ENCODE peak calls at places on chromosomes 16 and 17, in seven cellular contexts. O, M, Z, F, K, R and J are unnamed samples.

GRCh38 chr17:77455111-77455877 is 314.5 kb downstream of the SEC14L1 start:
- DNase-seq in O (peak; percentile 88), M (no peak), Z (no peak), F (no peak), K (no peak), R (no peak), J (peak; percentile 65)

GRCh38 chr16:11089504-11090124 is 145.2 kb downstream of the CLEC16A start:
- DNase-seq in O (no peak), M (peak; percentile 71), Z (peak; percentile 53), F (no peak), K (peak; percentile 27), R (no peak), J (no peak)

GRCh38 chr17:61551255-61551742 is 39.7 kb downstream of the NACA2 start:
- DNase-seq in O (no peak), M (peak; percentile 55), Z (peak; percentile 30), F (peak; percentile 41), K (no peak), R (no peak), J (peak; percentile 33)

GRCh38 chr16:70695351-70696070 is 9.7 kb upstream of the MTSS2 start:
- DNase-seq in O (no peak), M (peak; percentile 78), Z (no peak), F (no peak), K (no peak), R (no peak), J (no peak)

GRCh38 chr16:17273142-17273561 is 197.6 kb downstream of the XYLT1 start:
- DNase-seq in O (peak; percentile 34), M (peak; percentile 56), Z (peak; percentile 79), F (peak; percentile 62), K (no peak), R (peak; percentile 83), J (peak; percentile 85)

GRCh38 chr17:44044092-44044491 is 22.4 kb downstream of the LSM12 start:
- DNase-seq in O (peak; percentile 20), M (no peak), Z (no peak), F (no peak), K (no peak), R (no peak), J (peak; percentile 52)

GRCh38 chr17:82235775-82236141 is 6.9 kb downstream of the SLC16A3 start:
- DNase-seq in O (no peak), M (peak; percentile 27), Z (no peak), F (peak; percentile 74), K (no peak), R (no peak), J (no peak)

GRCh38 chr17:44065668-44066203 is 735 bp downstream of the LSM12 start:
- DNase-seq in O (no peak), M (peak; percentile 22), Z (no peak), F (no peak), K (no peak), R (no peak), J (no peak)

GRCh38 chr16:83972256-83973008 is 4.4 kb downstream of the NECAB2 start:
- DNase-seq in O (no peak), M (no peak), Z (no peak), F (no peak), K (no peak), R (no peak), J (no peak)

GRCh38 chr16:66878067-66878466 is 2.2 kb upstream of the PDP2 start:
- DNase-seq in O (no peak), M (no peak), Z (peak; percentile 19), F (no peak), K (no peak), R (no peak), J (no peak)

GRCh38 chr16:49462989-49463371 is 89.4 kb downstream of the C16orf78 start:
- DNase-seq in O (no peak), M (no peak), Z (no peak), F (no peak), K (peak; percentile 40), R (no peak), J (no peak)

GRCh38 chr17:49779730-49780220 is 8.7 kb upstream of the KAT7 start:
- DNase-seq in O (peak; percentile 67), M (peak; percentile 59), Z (peak; percentile 47), F (peak; percentile 31), K (peak; percentile 31), R (peak; percentile 81), J (peak; percentile 96)

GRCh38 chr17:82520041-82520910 is 744 bp downstream of the FOXK2 start:
- DNase-seq in O (no peak), M (peak; percentile 37), Z (peak; percentile 45), F (peak; percentile 39), K (peak; percentile 41), R (no peak), J (no peak)